ENCODE peak calls at places on chromosome 1, in four cellular contexts. One of them, this sample, is unnamed.

GRCh38 chr1:9267352-9267686 is 25.4 kb upstream of the SPSB1 start:
- DNase-seq in A549: no peak
- DNase-seq in mammary epithelial cell: no peak
- DNase-seq in DND-41: no peak
- DNase-seq in this sample: no peak

GRCh38 chr1:2188336-2188735 is 6.2 kb downstream of the FAAP20 start:
- DNase-seq in A549: no peak
- DNase-seq in mammary epithelial cell: no peak
- DNase-seq in DND-41: no peak
- DNase-seq in this sample: no peak

GRCh38 chr1:203888807-203889251 is 27.4 kb downstream of the SNRPE start:
- DNase-seq in A549: peak; percentile 32
- DNase-seq in mammary epithelial cell: peak; percentile 58
- DNase-seq in DND-41: no peak
- DNase-seq in this sample: no peak

GRCh38 chr1:93531193-93531592 is 83.3 kb downstream of the FNBP1L start:
- DNase-seq in A549: no peak
- DNase-seq in mammary epithelial cell: no peak
- DNase-seq in DND-41: no peak
- DNase-seq in this sample: no peak

GRCh38 chr1:113975211-113975895 is 3.9 kb upstream of the OLFML3 start:
- DNase-seq in A549: no peak
- DNase-seq in mammary epithelial cell: no peak
- DNase-seq in DND-41: no peak
- DNase-seq in this sample: no peak

GRCh38 chr1:52751589-52752306 is 25.5 kb downstream of the ZYG11B start:
- DNase-seq in A549: no peak
- DNase-seq in mammary epithelial cell: no peak
- DNase-seq in DND-41: no peak
- DNase-seq in this sample: no peak

GRCh38 chr1:236774926-236775325 is 20.2 kb upstream of the MTR start:
- DNase-seq in A549: no peak
- DNase-seq in mammary epithelial cell: no peak
- DNase-seq in DND-41: no peak
- DNase-seq in this sample: peak; percentile 46

GRCh38 chr1:77991638-77992037 is 12.8 kb upstream of the FUBP1 start:
- DNase-seq in A549: no peak
- DNase-seq in mammary epithelial cell: peak; percentile 72
- DNase-seq in DND-41: no peak
- DNase-seq in this sample: no peak

GRCh38 chr1:209162651-209163050 is 420.9 kb upstream of the CAMK1G start:
- DNase-seq in A549: no peak
- DNase-seq in mammary epithelial cell: no peak
- DNase-seq in DND-41: no peak
- DNase-seq in this sample: no peak

GRCh38 chr1:112906155-112906698 is 49.8 kb downstream of the SLC16A1 start:
- DNase-seq in A549: no peak
- DNase-seq in mammary epithelial cell: no peak
- DNase-seq in DND-41: no peak
- DNase-seq in this sample: peak; percentile 16

GRCh38 chr1:87250336-87250735 is 78.3 kb upstream of the LMO4 start:
- DNase-seq in A549: no peak
- DNase-seq in mammary epithelial cell: no peak
- DNase-seq in DND-41: no peak
- DNase-seq in this sample: no peak

GRCh38 chr1:225691861-225692516 is 39.1 kb upstream of the ENAH start:
- DNase-seq in A549: no peak
- DNase-seq in mammary epithelial cell: peak; percentile 32
- DNase-seq in DND-41: no peak
- DNase-seq in this sample: no peak

GRCh38 chr1:39051956-39052355 is 25.8 kb downstream of the NDUFS5 start:
- DNase-seq in A549: no peak
- DNase-seq in mammary epithelial cell: no peak
- DNase-seq in DND-41: no peak
- DNase-seq in this sample: peak; percentile 40

GRCh38 chr1:107076846-107077245 is 20.4 kb downstream of the PRMT6 start:
- DNase-seq in A549: no peak
- DNase-seq in mammary epithelial cell: peak; percentile 94
- DNase-seq in DND-41: no peak
- DNase-seq in this sample: peak; percentile 10

GRCh38 chr1:153597206-153597605 is 15.7 kb downstream of the S100A16 start:
- DNase-seq in A549: no peak
- DNase-seq in mammary epithelial cell: peak; percentile 77
- DNase-seq in DND-41: no peak
- DNase-seq in this sample: no peak

GRCh38 chr1:7541629-7542028 is 229.5 kb upstream of the VAMP3 start:
- DNase-seq in A549: no peak
- DNase-seq in mammary epithelial cell: no peak
- DNase-seq in DND-41: no peak
- DNase-seq in this sample: no peak

GRCh38 chr1:219416598-219417238 is 196.2 kb downstream of the ZC3H11B start:
- DNase-seq in A549: no peak
- DNase-seq in mammary epithelial cell: peak; percentile 40
- DNase-seq in DND-41: peak; percentile 63
- DNase-seq in this sample: peak; percentile 58

GRCh38 chr1:76059461-76059860 is 15.1 kb upstream of the ST6GALNAC3 start:
- DNase-seq in A549: no peak
- DNase-seq in mammary epithelial cell: no peak
- DNase-seq in DND-41: no peak
- DNase-seq in this sample: peak; percentile 43

GRCh38 chr1:101175886-101176285 is 60.9 kb upstream of the S1PR1 start:
- DNase-seq in A549: no peak
- DNase-seq in mammary epithelial cell: no peak
- DNase-seq in DND-41: no peak
- DNase-seq in this sample: no peak

GRCh38 chr1:221740941-221741363 is 937 bp downstream of the DUSP10 start:
- DNase-seq in A549: no peak
- DNase-seq in mammary epithelial cell: no peak
- DNase-seq in DND-41: peak; percentile 15
- DNase-seq in this sample: peak; percentile 3

GRCh38 chr1:202085682-202086373 is 36.9 kb upstream of the GPR37L1 start:
- DNase-seq in A549: no peak
- DNase-seq in mammary epithelial cell: no peak
- DNase-seq in DND-41: no peak
- DNase-seq in this sample: peak; percentile 43

GRCh38 chr1:106925750-106926149 is 130.7 kb upstream of the PRMT6 start:
- DNase-seq in A549: no peak
- DNase-seq in mammary epithelial cell: no peak
- DNase-seq in DND-41: no peak
- DNase-seq in this sample: no peak

GRCh38 chr1:69485616-69486015 is 82.1 kb upstream of the LRRC7 start:
- DNase-seq in A549: no peak
- DNase-seq in mammary epithelial cell: no peak
- DNase-seq in DND-41: no peak
- DNase-seq in this sample: no peak

DNA sequence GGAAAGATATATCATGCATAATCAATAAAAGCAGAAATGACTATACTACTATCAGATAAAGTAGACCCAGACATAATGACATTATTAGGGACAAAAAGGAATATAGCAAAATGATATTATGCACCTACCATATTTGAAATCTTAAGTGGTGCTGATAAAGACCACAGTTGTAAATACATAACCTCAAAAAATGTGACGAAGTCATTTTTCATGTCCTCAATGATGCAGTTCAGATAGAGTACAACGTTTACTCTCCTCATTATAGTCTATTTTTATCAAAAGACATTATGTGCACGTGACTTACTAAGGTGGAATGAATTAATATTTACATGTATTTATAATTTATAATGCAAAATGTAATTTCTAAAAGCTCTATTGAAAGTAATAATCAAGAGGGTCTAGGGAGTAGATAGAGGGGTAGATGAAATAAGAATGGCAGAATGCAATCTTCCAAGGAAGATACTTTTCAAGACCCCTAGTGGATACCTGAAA is 61.7 kb upstream of the TNFSF4 start:
- DNase-seq in A549: no peak
- DNase-seq in mammary epithelial cell: no peak
- DNase-seq in DND-41: no peak
- DNase-seq in this sample: no peak
- H3K4me2 ChIP-seq in A549: peak overlapping the region; percentile 43
- H3K4me2 ChIP-seq in mammary epithelial cell: peak overlapping the region; percentile 66
- H3K4me2 ChIP-seq in DND-41: no peak overlapping the region
- H3K4me2 ChIP-seq in this sample: no peak overlapping the region

DNA sequence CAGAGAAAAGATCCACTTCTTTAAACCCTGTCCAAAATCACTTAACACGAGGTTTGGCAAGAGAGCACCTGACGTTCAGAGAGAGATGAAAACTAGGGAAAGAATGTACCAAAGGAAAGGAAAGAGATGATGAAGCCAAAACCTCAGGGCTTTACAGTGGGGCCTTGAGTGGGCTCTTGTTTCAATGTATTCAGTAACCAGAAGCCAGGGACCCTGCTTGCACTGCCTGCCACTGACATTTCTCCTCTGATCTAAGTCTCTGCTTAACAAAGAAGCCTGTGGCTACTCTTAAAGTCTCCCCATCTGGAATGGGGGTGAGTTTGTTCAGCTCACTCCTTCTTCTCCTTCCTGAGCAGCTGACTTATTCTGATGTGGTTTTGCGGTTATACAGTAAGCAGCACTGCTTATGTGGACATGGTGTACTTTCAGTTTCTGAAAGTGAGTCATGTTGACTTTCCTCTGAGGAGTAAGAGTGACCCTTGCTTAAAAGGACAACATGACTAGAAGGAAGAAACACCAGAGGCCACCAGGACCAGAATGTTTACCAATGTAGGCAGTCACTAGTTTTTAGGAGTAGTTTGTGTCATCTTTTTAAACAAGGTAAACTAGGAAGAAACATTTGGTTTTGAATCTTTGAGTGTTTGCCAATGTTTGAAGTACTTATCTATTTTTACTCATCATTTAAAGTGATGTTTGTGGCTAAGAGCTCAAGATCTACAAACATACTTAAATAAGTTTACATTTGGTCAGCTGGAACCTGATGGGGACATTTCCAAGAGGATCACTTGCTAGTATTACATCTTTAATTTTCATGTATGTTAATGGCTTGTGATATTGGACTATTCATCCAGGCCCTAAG is 87.4 kb downstream of the FASLG start:
- DNase-seq in A549: peak; percentile 51
- DNase-seq in mammary epithelial cell: peak; percentile 99
- DNase-seq in DND-41: peak; percentile 81
- DNase-seq in this sample: no peak
- H3K4me2 ChIP-seq in A549: peak overlapping the region; percentile 72
- H3K4me2 ChIP-seq in mammary epithelial cell: peak overlapping the region; percentile 50
- H3K4me2 ChIP-seq in DND-41: peak overlapping the region; percentile 58
- H3K4me2 ChIP-seq in this sample: no peak overlapping the region

DNA sequence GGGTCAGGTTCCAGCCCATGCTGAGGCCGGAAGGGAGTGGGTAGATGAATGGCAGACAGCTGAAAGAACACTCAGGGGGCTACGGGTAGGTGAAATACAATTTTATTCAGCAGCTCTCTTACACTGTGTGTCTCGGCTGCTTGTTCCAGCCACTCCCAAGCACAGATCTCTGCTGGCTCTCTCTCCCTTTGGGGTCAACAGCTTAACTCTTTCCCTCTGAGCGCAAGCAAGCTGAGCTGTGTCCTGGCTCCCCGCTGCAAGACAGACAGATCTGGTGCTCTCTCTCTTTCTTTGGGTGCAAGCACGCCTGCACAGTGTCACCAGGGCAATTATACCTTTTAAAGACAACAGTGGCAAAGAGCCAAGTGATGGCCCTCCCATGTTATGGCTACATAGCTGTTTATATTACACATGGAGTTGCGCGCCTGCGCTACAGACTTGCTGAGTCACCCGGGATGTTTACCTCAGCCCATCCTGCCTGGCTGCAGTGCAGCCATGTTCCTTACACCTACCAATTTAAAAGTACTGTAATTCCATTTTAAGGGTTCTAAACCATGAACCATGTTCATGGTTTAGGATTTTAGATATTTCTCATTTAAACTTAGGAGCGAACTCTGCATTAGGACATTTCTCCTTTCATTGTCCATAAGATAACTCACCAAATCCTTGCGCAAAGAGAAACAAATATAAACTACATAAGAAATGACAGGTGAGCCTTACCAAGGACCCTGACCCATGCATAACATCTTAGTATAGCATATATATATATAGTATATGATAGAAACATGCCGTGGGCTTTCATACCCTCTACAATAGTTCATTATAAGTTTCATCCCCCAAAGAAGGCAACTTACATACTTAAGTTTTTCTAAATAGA is 396.5 kb downstream of the SMYD3 start:
- DNase-seq in A549: no peak
- DNase-seq in mammary epithelial cell: no peak
- DNase-seq in DND-41: no peak
- DNase-seq in this sample: peak; percentile 54
- H3K4me2 ChIP-seq in A549: no peak overlapping the region
- H3K4me2 ChIP-seq in mammary epithelial cell: no peak overlapping the region
- H3K4me2 ChIP-seq in DND-41: no peak overlapping the region
- H3K4me2 ChIP-seq in this sample: peak overlapping the region; percentile 54

DNA sequence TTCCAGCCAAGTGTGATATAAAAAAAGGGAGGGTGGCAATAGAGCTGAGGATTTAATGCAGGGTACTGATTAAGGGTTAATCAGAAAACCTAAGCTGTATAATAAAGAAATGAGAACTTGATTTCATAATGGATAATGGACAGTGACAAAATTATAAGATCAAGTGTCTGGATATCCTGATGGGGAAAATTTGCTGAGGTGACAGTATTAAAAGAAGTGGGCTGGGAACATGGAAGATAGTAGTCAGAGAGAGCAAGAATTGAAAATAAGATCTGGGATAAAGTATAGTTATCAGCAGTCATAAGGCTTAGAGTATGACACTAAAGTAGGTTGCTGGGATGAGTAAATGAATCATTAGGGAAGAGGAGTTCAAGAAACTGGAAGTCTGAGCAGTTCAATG is 627.3 kb upstream of the RGS18 start:
- DNase-seq in A549: no peak
- DNase-seq in mammary epithelial cell: no peak
- DNase-seq in DND-41: no peak
- DNase-seq in this sample: no peak
- H3K4me2 ChIP-seq in A549: no peak overlapping the region
- H3K4me2 ChIP-seq in mammary epithelial cell: no peak overlapping the region
- H3K4me2 ChIP-seq in DND-41: no peak overlapping the region
- H3K4me2 ChIP-seq in this sample: no peak overlapping the region

DNA sequence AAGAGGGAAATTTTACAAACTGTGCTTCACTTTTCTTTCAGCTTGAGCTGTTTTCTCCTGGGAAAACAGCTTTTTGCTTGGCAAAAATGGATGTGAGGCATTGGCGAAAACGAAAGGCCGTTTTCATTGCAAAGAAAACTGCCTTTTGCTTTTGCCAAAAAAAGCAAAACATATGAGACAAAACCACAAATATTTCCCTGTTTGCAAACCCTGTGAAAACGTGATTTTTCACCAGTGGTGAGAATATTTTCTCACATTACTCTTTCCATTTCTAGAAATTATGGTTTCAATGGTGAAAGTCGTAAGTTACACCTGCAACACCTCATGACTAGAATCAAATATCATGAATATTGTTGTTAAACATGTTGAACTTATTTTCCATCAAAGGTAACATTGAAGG is 74.0 kb upstream of the ZBTB18 start:
- DNase-seq in A549: no peak
- DNase-seq in mammary epithelial cell: no peak
- DNase-seq in DND-41: no peak
- DNase-seq in this sample: no peak
- H3K4me2 ChIP-seq in A549: no peak overlapping the region
- H3K4me2 ChIP-seq in mammary epithelial cell: no peak overlapping the region
- H3K4me2 ChIP-seq in DND-41: no peak overlapping the region
- H3K4me2 ChIP-seq in this sample: no peak overlapping the region

GRCh38 chr1:60044881-60045280 is 28.7 kb downstream of the C1orf87 start:
- DNase-seq in A549: no peak
- DNase-seq in mammary epithelial cell: no peak
- DNase-seq in DND-41: no peak
- DNase-seq in this sample: no peak
- H3K4me2 ChIP-seq in A549: no peak overlapping the region
- H3K4me2 ChIP-seq in mammary epithelial cell: no peak overlapping the region
- H3K4me2 ChIP-seq in DND-41: no peak overlapping the region
- H3K4me2 ChIP-seq in this sample: no peak overlapping the region

GRCh38 chr1:47726496-47726855 is 270.7 kb downstream of the TRABD2B start:
- DNase-seq in A549: no peak
- DNase-seq in mammary epithelial cell: no peak
- DNase-seq in DND-41: no peak
- DNase-seq in this sample: no peak
- H3K4me2 ChIP-seq in A549: peak overlapping the region; percentile 65
- H3K4me2 ChIP-seq in mammary epithelial cell: no peak overlapping the region
- H3K4me2 ChIP-seq in DND-41: no peak overlapping the region
- H3K4me2 ChIP-seq in this sample: no peak overlapping the region